ENCODE peak calls at places on chromosomes 1 and 21, in nine cellular contexts. One of them, this sample, is unnamed.

GRCh38 chr1:18360251-18360650 is 120.5 kb upstream of the KLHDC7A start:
- DNase-seq in prostate gland: no peak
- DNase-seq in endothelial cell: no peak
- DNase-seq in kidney glomerular epithelial cell: no peak
- DNase-seq in activated T-helper 1 cell treated with anti-CD3 and anti-CD28 coated beads, Interleukin-12 subunit alpha, Interleukin-12 subunit beta, Interleukin-2, Interleukin-4 antibody, amounts not matched to agents 30 ng/mL and 10 ng/mL and 1 ng/mL, durations not matched to agents 14 hours and 24 hours and 36 hours: no peak
- DNase-seq in stimulated activated CD4-positive, alpha-beta T cell treated with anti-CD3 and anti-CD28 coated beads, Interleukin-2, amount 100 ng/mL, for 24 hours: no peak
- DNase-seq in heart right ventricle: no peak
- DNase-seq in KG1: no peak
- DNase-seq in neural progenitor cell: no peak
- DNase-seq in this sample: no peak

GRCh38 chr1:182601416-182601786 is 2.8 kb downstream of the RGS16 start:
- DNase-seq in prostate gland: peak
- DNase-seq in KG1: peak
- DNase-seq in stimulated activated CD4-positive, alpha-beta T cell treated with anti-CD3 and anti-CD28 coated beads, Interleukin-2, amount 100 ng/mL, for 24 hours: peak
- DNase-seq in kidney glomerular epithelial cell: peak
- DNase-seq in endothelial cell: peak
- DNase-seq in activated T-helper 1 cell treated with anti-CD3 and anti-CD28 coated beads, Interleukin-12 subunit alpha, Interleukin-12 subunit beta, Interleukin-2, Interleukin-4 antibody, amounts not matched to agents 30 ng/mL and 10 ng/mL and 1 ng/mL, durations not matched to agents 14 hours and 24 hours and 36 hours: peak
- DNase-seq in heart right ventricle: peak
- DNase-seq in neural progenitor cell: peak
- DNase-seq in this sample: peak

GRCh38 chr1:223776075-223776814 is 63.9 kb downstream of the CAPN2 start:
- DNase-seq in kidney glomerular epithelial cell: peak
- DNase-seq in activated T-helper 1 cell treated with anti-CD3 and anti-CD28 coated beads, Interleukin-12 subunit alpha, Interleukin-12 subunit beta, Interleukin-2, Interleukin-4 antibody, amounts not matched to agents 30 ng/mL and 10 ng/mL and 1 ng/mL, durations not matched to agents 14 hours and 24 hours and 36 hours: peak
- DNase-seq in prostate gland: no peak
- DNase-seq in endothelial cell: no peak
- DNase-seq in stimulated activated CD4-positive, alpha-beta T cell treated with anti-CD3 and anti-CD28 coated beads, Interleukin-2, amount 100 ng/mL, for 24 hours: peak
- DNase-seq in neural progenitor cell: no peak
- DNase-seq in KG1: no peak
- DNase-seq in heart right ventricle: no peak
- DNase-seq in this sample: no peak

GRCh38 chr1:155719703-155720102 is 30.8 kb downstream of the DAP3 start:
- DNase-seq in prostate gland: no peak
- DNase-seq in KG1: no peak
- DNase-seq in heart right ventricle: no peak
- DNase-seq in endothelial cell: no peak
- DNase-seq in kidney glomerular epithelial cell: no peak
- DNase-seq in neural progenitor cell: no peak
- DNase-seq in activated T-helper 1 cell treated with anti-CD3 and anti-CD28 coated beads, Interleukin-12 subunit alpha, Interleukin-12 subunit beta, Interleukin-2, Interleukin-4 antibody, amounts not matched to agents 30 ng/mL and 10 ng/mL and 1 ng/mL, durations not matched to agents 14 hours and 24 hours and 36 hours: no peak
- DNase-seq in stimulated activated CD4-positive, alpha-beta T cell treated with anti-CD3 and anti-CD28 coated beads, Interleukin-2, amount 100 ng/mL, for 24 hours: no peak
- DNase-seq in this sample: no peak

GRCh38 chr1:90835661-90836344 is 118.7 kb upstream of the BARHL2 start:
- DNase-seq in heart right ventricle: peak
- DNase-seq in activated T-helper 1 cell treated with anti-CD3 and anti-CD28 coated beads, Interleukin-12 subunit alpha, Interleukin-12 subunit beta, Interleukin-2, Interleukin-4 antibody, amounts not matched to agents 30 ng/mL and 10 ng/mL and 1 ng/mL, durations not matched to agents 14 hours and 24 hours and 36 hours: no peak
- DNase-seq in KG1: no peak
- DNase-seq in stimulated activated CD4-positive, alpha-beta T cell treated with anti-CD3 and anti-CD28 coated beads, Interleukin-2, amount 100 ng/mL, for 24 hours: no peak
- DNase-seq in neural progenitor cell: peak
- DNase-seq in endothelial cell: peak
- DNase-seq in kidney glomerular epithelial cell: no peak
- DNase-seq in prostate gland: no peak
- DNase-seq in this sample: no peak

GRCh38 chr1:54142146-54142900 is 10.5 kb downstream of the CDCP2 start:
- DNase-seq in heart right ventricle: no peak
- DNase-seq in stimulated activated CD4-positive, alpha-beta T cell treated with anti-CD3 and anti-CD28 coated beads, Interleukin-2, amount 100 ng/mL, for 24 hours: no peak
- DNase-seq in neural progenitor cell: no peak
- DNase-seq in activated T-helper 1 cell treated with anti-CD3 and anti-CD28 coated beads, Interleukin-12 subunit alpha, Interleukin-12 subunit beta, Interleukin-2, Interleukin-4 antibody, amounts not matched to agents 30 ng/mL and 10 ng/mL and 1 ng/mL, durations not matched to agents 14 hours and 24 hours and 36 hours: no peak
- DNase-seq in KG1: no peak
- DNase-seq in prostate gland: no peak
- DNase-seq in kidney glomerular epithelial cell: no peak
- DNase-seq in endothelial cell: no peak
- DNase-seq in this sample: no peak

GRCh38 chr21:30598802-30599201 is at the start of gene KRTAP6-2:
- DNase-seq in kidney glomerular epithelial cell: no peak
- DNase-seq in prostate gland: no peak
- DNase-seq in KG1: no peak
- DNase-seq in neural progenitor cell: no peak
- DNase-seq in endothelial cell: no peak
- DNase-seq in activated T-helper 1 cell treated with anti-CD3 and anti-CD28 coated beads, Interleukin-12 subunit alpha, Interleukin-12 subunit beta, Interleukin-2, Interleukin-4 antibody, amounts not matched to agents 30 ng/mL and 10 ng/mL and 1 ng/mL, durations not matched to agents 14 hours and 24 hours and 36 hours: no peak
- DNase-seq in stimulated activated CD4-positive, alpha-beta T cell treated with anti-CD3 and anti-CD28 coated beads, Interleukin-2, amount 100 ng/mL, for 24 hours: no peak
- DNase-seq in heart right ventricle: no peak
- DNase-seq in this sample: no peak

GRCh38 chr1:26991310-26992116 is 2.0 kb upstream of the TRNP1 start:
- DNase-seq in kidney glomerular epithelial cell: peak
- DNase-seq in neural progenitor cell: no peak
- DNase-seq in heart right ventricle: no peak
- DNase-seq in stimulated activated CD4-positive, alpha-beta T cell treated with anti-CD3 and anti-CD28 coated beads, Interleukin-2, amount 100 ng/mL, for 24 hours: no peak
- DNase-seq in endothelial cell: no peak
- DNase-seq in prostate gland: no peak
- DNase-seq in activated T-helper 1 cell treated with anti-CD3 and anti-CD28 coated beads, Interleukin-12 subunit alpha, Interleukin-12 subunit beta, Interleukin-2, Interleukin-4 antibody, amounts not matched to agents 30 ng/mL and 10 ng/mL and 1 ng/mL, durations not matched to agents 14 hours and 24 hours and 36 hours: no peak
- DNase-seq in KG1: no peak
- DNase-seq in this sample: no peak

GRCh38 chr1:89986020-89986419 is 8.9 kb upstream of the ZNF326 start:
- DNase-seq in endothelial cell: no peak
- DNase-seq in heart right ventricle: no peak
- DNase-seq in KG1: no peak
- DNase-seq in kidney glomerular epithelial cell: no peak
- DNase-seq in activated T-helper 1 cell treated with anti-CD3 and anti-CD28 coated beads, Interleukin-12 subunit alpha, Interleukin-12 subunit beta, Interleukin-2, Interleukin-4 antibody, amounts not matched to agents 30 ng/mL and 10 ng/mL and 1 ng/mL, durations not matched to agents 14 hours and 24 hours and 36 hours: no peak
- DNase-seq in stimulated activated CD4-positive, alpha-beta T cell treated with anti-CD3 and anti-CD28 coated beads, Interleukin-2, amount 100 ng/mL, for 24 hours: no peak
- DNase-seq in neural progenitor cell: no peak
- DNase-seq in prostate gland: no peak
- DNase-seq in this sample: no peak

GRCh38 chr21:29465528-29465927 is 166.8 kb downstream of the BACH1 start:
- DNase-seq in stimulated activated CD4-positive, alpha-beta T cell treated with anti-CD3 and anti-CD28 coated beads, Interleukin-2, amount 100 ng/mL, for 24 hours: no peak
- DNase-seq in heart right ventricle: no peak
- DNase-seq in prostate gland: no peak
- DNase-seq in endothelial cell: no peak
- DNase-seq in kidney glomerular epithelial cell: no peak
- DNase-seq in activated T-helper 1 cell treated with anti-CD3 and anti-CD28 coated beads, Interleukin-12 subunit alpha, Interleukin-12 subunit beta, Interleukin-2, Interleukin-4 antibody, amounts not matched to agents 30 ng/mL and 10 ng/mL and 1 ng/mL, durations not matched to agents 14 hours and 24 hours and 36 hours: no peak
- DNase-seq in KG1: no peak
- DNase-seq in neural progenitor cell: no peak
- DNase-seq in this sample: no peak

GRCh38 chr1:85201340-85202091 is 700 bp upstream of the SYDE2 start:
- DNase-seq in heart right ventricle: peak
- DNase-seq in prostate gland: peak
- DNase-seq in kidney glomerular epithelial cell: peak
- DNase-seq in KG1: no peak
- DNase-seq in stimulated activated CD4-positive, alpha-beta T cell treated with anti-CD3 and anti-CD28 coated beads, Interleukin-2, amount 100 ng/mL, for 24 hours: peak
- DNase-seq in endothelial cell: peak
- DNase-seq in neural progenitor cell: peak
- DNase-seq in activated T-helper 1 cell treated with anti-CD3 and anti-CD28 coated beads, Interleukin-12 subunit alpha, Interleukin-12 subunit beta, Interleukin-2, Interleukin-4 antibody, amounts not matched to agents 30 ng/mL and 10 ng/mL and 1 ng/mL, durations not matched to agents 14 hours and 24 hours and 36 hours: peak
- DNase-seq in this sample: peak

GRCh38 chr1:225378880-225379279 is 49.0 kb downstream of the LBR start:
- DNase-seq in prostate gland: peak
- DNase-seq in kidney glomerular epithelial cell: peak
- DNase-seq in heart right ventricle: peak
- DNase-seq in activated T-helper 1 cell treated with anti-CD3 and anti-CD28 coated beads, Interleukin-12 subunit alpha, Interleukin-12 subunit beta, Interleukin-2, Interleukin-4 antibody, amounts not matched to agents 30 ng/mL and 10 ng/mL and 1 ng/mL, durations not matched to agents 14 hours and 24 hours and 36 hours: no peak
- DNase-seq in stimulated activated CD4-positive, alpha-beta T cell treated with anti-CD3 and anti-CD28 coated beads, Interleukin-2, amount 100 ng/mL, for 24 hours: no peak
- DNase-seq in KG1: no peak
- DNase-seq in neural progenitor cell: peak
- DNase-seq in endothelial cell: no peak
- DNase-seq in this sample: no peak

GRCh38 chr1:69269491-69269890 is 298.2 kb upstream of the LRRC7 start:
- DNase-seq in neural progenitor cell: no peak
- DNase-seq in kidney glomerular epithelial cell: no peak
- DNase-seq in activated T-helper 1 cell treated with anti-CD3 and anti-CD28 coated beads, Interleukin-12 subunit alpha, Interleukin-12 subunit beta, Interleukin-2, Interleukin-4 antibody, amounts not matched to agents 30 ng/mL and 10 ng/mL and 1 ng/mL, durations not matched to agents 14 hours and 24 hours and 36 hours: no peak
- DNase-seq in KG1: no peak
- DNase-seq in endothelial cell: no peak
- DNase-seq in prostate gland: no peak
- DNase-seq in heart right ventricle: no peak
- DNase-seq in stimulated activated CD4-positive, alpha-beta T cell treated with anti-CD3 and anti-CD28 coated beads, Interleukin-2, amount 100 ng/mL, for 24 hours: no peak
- DNase-seq in this sample: no peak

GRCh38 chr1:208244584-208244916 is 366 bp upstream of the PLXNA2 start:
- DNase-seq in endothelial cell: no peak
- DNase-seq in KG1: no peak
- DNase-seq in stimulated activated CD4-positive, alpha-beta T cell treated with anti-CD3 and anti-CD28 coated beads, Interleukin-2, amount 100 ng/mL, for 24 hours: no peak
- DNase-seq in neural progenitor cell: no peak
- DNase-seq in heart right ventricle: no peak
- DNase-seq in activated T-helper 1 cell treated with anti-CD3 and anti-CD28 coated beads, Interleukin-12 subunit alpha, Interleukin-12 subunit beta, Interleukin-2, Interleukin-4 antibody, amounts not matched to agents 30 ng/mL and 10 ng/mL and 1 ng/mL, durations not matched to agents 14 hours and 24 hours and 36 hours: no peak
- DNase-seq in kidney glomerular epithelial cell: no peak
- DNase-seq in prostate gland: no peak
- DNase-seq in this sample: no peak

GRCh38 chr1:59232209-59232608 is 64.7 kb upstream of the FGGY start:
- DNase-seq in heart right ventricle: no peak
- DNase-seq in activated T-helper 1 cell treated with anti-CD3 and anti-CD28 coated beads, Interleukin-12 subunit alpha, Interleukin-12 subunit beta, Interleukin-2, Interleukin-4 antibody, amounts not matched to agents 30 ng/mL and 10 ng/mL and 1 ng/mL, durations not matched to agents 14 hours and 24 hours and 36 hours: no peak
- DNase-seq in endothelial cell: no peak
- DNase-seq in stimulated activated CD4-positive, alpha-beta T cell treated with anti-CD3 and anti-CD28 coated beads, Interleukin-2, amount 100 ng/mL, for 24 hours: no peak
- DNase-seq in neural progenitor cell: no peak
- DNase-seq in KG1: no peak
- DNase-seq in prostate gland: peak
- DNase-seq in kidney glomerular epithelial cell: no peak
- DNase-seq in this sample: no peak

GRCh38 chr1:12544992-12545391 is 73.0 kb downstream of the DHRS3 start:
- DNase-seq in kidney glomerular epithelial cell: no peak
- DNase-seq in endothelial cell: no peak
- DNase-seq in heart right ventricle: no peak
- DNase-seq in KG1: no peak
- DNase-seq in activated T-helper 1 cell treated with anti-CD3 and anti-CD28 coated beads, Interleukin-12 subunit alpha, Interleukin-12 subunit beta, Interleukin-2, Interleukin-4 antibody, amounts not matched to agents 30 ng/mL and 10 ng/mL and 1 ng/mL, durations not matched to agents 14 hours and 24 hours and 36 hours: no peak
- DNase-seq in stimulated activated CD4-positive, alpha-beta T cell treated with anti-CD3 and anti-CD28 coated beads, Interleukin-2, amount 100 ng/mL, for 24 hours: no peak
- DNase-seq in prostate gland: no peak
- DNase-seq in neural progenitor cell: no peak
- DNase-seq in this sample: no peak

GRCh38 chr1:70361727-70362413 is 7.3 kb upstream of the ANKRD13C start:
- DNase-seq in KG1: no peak
- DNase-seq in stimulated activated CD4-positive, alpha-beta T cell treated with anti-CD3 and anti-CD28 coated beads, Interleukin-2, amount 100 ng/mL, for 24 hours: no peak
- DNase-seq in kidney glomerular epithelial cell: no peak
- DNase-seq in neural progenitor cell: peak
- DNase-seq in heart right ventricle: no peak
- DNase-seq in endothelial cell: peak
- DNase-seq in prostate gland: no peak
- DNase-seq in activated T-helper 1 cell treated with anti-CD3 and anti-CD28 coated beads, Interleukin-12 subunit alpha, Interleukin-12 subunit beta, Interleukin-2, Interleukin-4 antibody, amounts not matched to agents 30 ng/mL and 10 ng/mL and 1 ng/mL, durations not matched to agents 14 hours and 24 hours and 36 hours: no peak
- DNase-seq in this sample: no peak

GRCh38 chr1:147579532-147580199 is 38.4 kb downstream of the BCL9 start:
- DNase-seq in prostate gland: no peak
- DNase-seq in heart right ventricle: no peak
- DNase-seq in kidney glomerular epithelial cell: peak
- DNase-seq in activated T-helper 1 cell treated with anti-CD3 and anti-CD28 coated beads, Interleukin-12 subunit alpha, Interleukin-12 subunit beta, Interleukin-2, Interleukin-4 antibody, amounts not matched to agents 30 ng/mL and 10 ng/mL and 1 ng/mL, durations not matched to agents 14 hours and 24 hours and 36 hours: no peak
- DNase-seq in KG1: no peak
- DNase-seq in neural progenitor cell: no peak
- DNase-seq in endothelial cell: no peak
- DNase-seq in stimulated activated CD4-positive, alpha-beta T cell treated with anti-CD3 and anti-CD28 coated beads, Interleukin-2, amount 100 ng/mL, for 24 hours: no peak
- DNase-seq in this sample: no peak

GRCh38 chr1:2380816-2381591 is 10.3 kb downstream of the MORN1 start:
- DNase-seq in neural progenitor cell: no peak
- DNase-seq in KG1: no peak
- DNase-seq in activated T-helper 1 cell treated with anti-CD3 and anti-CD28 coated beads, Interleukin-12 subunit alpha, Interleukin-12 subunit beta, Interleukin-2, Interleukin-4 antibody, amounts not matched to agents 30 ng/mL and 10 ng/mL and 1 ng/mL, durations not matched to agents 14 hours and 24 hours and 36 hours: no peak
- DNase-seq in kidney glomerular epithelial cell: no peak
- DNase-seq in stimulated activated CD4-positive, alpha-beta T cell treated with anti-CD3 and anti-CD28 coated beads, Interleukin-2, amount 100 ng/mL, for 24 hours: no peak
- DNase-seq in prostate gland: no peak
- DNase-seq in heart right ventricle: no peak
- DNase-seq in endothelial cell: no peak
- DNase-seq in this sample: no peak

GRCh38 chr1:199931666-199932377 is 95.7 kb upstream of the NR5A2 start:
- DNase-seq in prostate gland: no peak
- DNase-seq in KG1: peak
- DNase-seq in neural progenitor cell: no peak
- DNase-seq in stimulated activated CD4-positive, alpha-beta T cell treated with anti-CD3 and anti-CD28 coated beads, Interleukin-2, amount 100 ng/mL, for 24 hours: no peak
- DNase-seq in kidney glomerular epithelial cell: no peak
- DNase-seq in heart right ventricle: no peak
- DNase-seq in activated T-helper 1 cell treated with anti-CD3 and anti-CD28 coated beads, Interleukin-12 subunit alpha, Interleukin-12 subunit beta, Interleukin-2, Interleukin-4 antibody, amounts not matched to agents 30 ng/mL and 10 ng/mL and 1 ng/mL, durations not matched to agents 14 hours and 24 hours and 36 hours: no peak
- DNase-seq in endothelial cell: no peak
- DNase-seq in this sample: peak

GRCh38 chr1:180288894-180289293 is 58.8 kb downstream of the LHX4 start:
- DNase-seq in endothelial cell: no peak
- DNase-seq in prostate gland: no peak
- DNase-seq in KG1: no peak
- DNase-seq in kidney glomerular epithelial cell: no peak
- DNase-seq in activated T-helper 1 cell treated with anti-CD3 and anti-CD28 coated beads, Interleukin-12 subunit alpha, Interleukin-12 subunit beta, Interleukin-2, Interleukin-4 antibody, amounts not matched to agents 30 ng/mL and 10 ng/mL and 1 ng/mL, durations not matched to agents 14 hours and 24 hours and 36 hours: no peak
- DNase-seq in stimulated activated CD4-positive, alpha-beta T cell treated with anti-CD3 and anti-CD28 coated beads, Interleukin-2, amount 100 ng/mL, for 24 hours: no peak
- DNase-seq in neural progenitor cell: no peak
- DNase-seq in heart right ventricle: no peak
- DNase-seq in this sample: no peak

GRCh38 chr1:58251415-58252073 is 295.0 kb downstream of the OMA1 start:
- DNase-seq in neural progenitor cell: peak
- DNase-seq in prostate gland: no peak
- DNase-seq in kidney glomerular epithelial cell: no peak
- DNase-seq in KG1: no peak
- DNase-seq in heart right ventricle: no peak
- DNase-seq in stimulated activated CD4-positive, alpha-beta T cell treated with anti-CD3 and anti-CD28 coated beads, Interleukin-2, amount 100 ng/mL, for 24 hours: no peak
- DNase-seq in endothelial cell: peak
- DNase-seq in activated T-helper 1 cell treated with anti-CD3 and anti-CD28 coated beads, Interleukin-12 subunit alpha, Interleukin-12 subunit beta, Interleukin-2, Interleukin-4 antibody, amounts not matched to agents 30 ng/mL and 10 ng/mL and 1 ng/mL, durations not matched to agents 14 hours and 24 hours and 36 hours: no peak
- DNase-seq in this sample: no peak

GRCh38 chr1:54782588-54782987 is 18.3 kb upstream of the PARS2 start:
- DNase-seq in heart right ventricle: no peak
- DNase-seq in prostate gland: no peak
- DNase-seq in activated T-helper 1 cell treated with anti-CD3 and anti-CD28 coated beads, Interleukin-12 subunit alpha, Interleukin-12 subunit beta, Interleukin-2, Interleukin-4 antibody, amounts not matched to agents 30 ng/mL and 10 ng/mL and 1 ng/mL, durations not matched to agents 14 hours and 24 hours and 36 hours: no peak
- DNase-seq in stimulated activated CD4-positive, alpha-beta T cell treated with anti-CD3 and anti-CD28 coated beads, Interleukin-2, amount 100 ng/mL, for 24 hours: no peak
- DNase-seq in KG1: no peak
- DNase-seq in endothelial cell: no peak
- DNase-seq in neural progenitor cell: no peak
- DNase-seq in kidney glomerular epithelial cell: no peak
- DNase-seq in this sample: no peak

GRCh38 chr1:44677201-44677520 is 2.6 kb downstream of the ARMH1 start:
- DNase-seq in KG1: no peak
- DNase-seq in kidney glomerular epithelial cell: no peak
- DNase-seq in neural progenitor cell: peak
- DNase-seq in prostate gland: no peak
- DNase-seq in heart right ventricle: no peak
- DNase-seq in stimulated activated CD4-positive, alpha-beta T cell treated with anti-CD3 and anti-CD28 coated beads, Interleukin-2, amount 100 ng/mL, for 24 hours: no peak
- DNase-seq in activated T-helper 1 cell treated with anti-CD3 and anti-CD28 coated beads, Interleukin-12 subunit alpha, Interleukin-12 subunit beta, Interleukin-2, Interleukin-4 antibody, amounts not matched to agents 30 ng/mL and 10 ng/mL and 1 ng/mL, durations not matched to agents 14 hours and 24 hours and 36 hours: no peak
- DNase-seq in endothelial cell: no peak
- DNase-seq in this sample: no peak